ENCODE peak calls at places on chromosomes 4 and X, in nine cellular contexts. N is uterus, C is AG10803, L is PC-9, I is GM06990, D is heart left ventricle, W is spleen, R is stomach, G is esophagus squamous epithelium. M is an unnamed sample.
A peak's percentile ranks its signal among the peaks of the same experiment; 100 is the strongest.

GRCh38 chr4:77045490-77045889 is 30.3 kb downstream of the CCNI start:
- DNase-seq in L (no peak), W (no peak), R (no peak), G (no peak), N (no peak), C (no peak), I (no peak), D (no peak), M (peak; percentile 49)

GRCh38 chr4:94826206-94826605 is 68.5 kb downstream of the BMPR1B start:
- DNase-seq in D (no peak), R (no peak), W (no peak), C (no peak), L (no peak), G (no peak), I (no peak), N (no peak), M (no peak)

GRCh38 chr4:39021631-39022030 is 10.6 kb downstream of the TMEM156 start:
- DNase-seq in G (no peak), C (no peak), D (no peak), W (no peak), I (no peak), R (no peak), N (no peak), L (no peak), M (peak; percentile 44)

GRCh38 chrX:155434906-155435743 is 23.3 kb downstream of the F8A3 start:
- DNase-seq in W (no peak), C (no peak), D (no peak), L (no peak), G (no peak), R (no peak), I (no peak), N (peak; percentile 19), M (no peak)

GRCh38 chr4:96642486-96642885 is 802.6 kb downstream of the PDHA2 start:
- DNase-seq in G (no peak), L (no peak), D (no peak), I (no peak), N (no peak), W (no peak), C (no peak), R (no peak), M (no peak)

GRCh38 chr4:152206185-152206584 is 329.7 kb downstream of the FBXW7 start:
- DNase-seq in D (no peak), L (no peak), I (no peak), G (no peak), N (no peak), R (no peak), W (no peak), C (no peak), M (no peak)

GRCh38 chrX:3550160-3550765 is 163.2 kb downstream of the PRKX start:
- DNase-seq in W (no peak), I (no peak), N (no peak), C (no peak), L (no peak), D (no peak), R (no peak), G (no peak), M (peak; percentile 21)

GRCh38 chrX:134898450-134898849 is 92.3 kb upstream of the SMIM10 start:
- DNase-seq in C (no peak), G (no peak), D (no peak), L (no peak), I (no peak), R (no peak), N (no peak), W (no peak), M (peak; percentile 36)

GRCh38 chr4:124035364-124036036 is 638.9 kb downstream of the SPRY1 start:
- DNase-seq in L (no peak), G (no peak), C (no peak), D (no peak), I (no peak), R (no peak), N (no peak), W (no peak), M (no peak)

GRCh38 chrX:46957299-46957698 is 45.1 kb downstream of the JADE3 start:
- DNase-seq in I (no peak), D (no peak), G (no peak), C (no peak), L (no peak), N (no peak), W (no peak), R (no peak), M (no peak)

GRCh38 chr4:48008021-48008596 is 8.4 kb downstream of the CNGA1 start:
- DNase-seq in R (no peak), W (no peak), G (no peak), D (no peak), N (no peak), L (no peak), I (no peak), C (no peak), M (peak; percentile 18)

GRCh38 chr4:26287748-26288147 is 33.1 kb upstream of the RBPJ start:
- DNase-seq in L (no peak), W (no peak), R (no peak), I (no peak), C (no peak), D (no peak), G (no peak), N (no peak), M (no peak)

GRCh38 chr4:138308421-138308820 is 66.3 kb upstream of the SLC7A11 start:
- DNase-seq in G (no peak), N (no peak), C (peak; percentile 18), R (no peak), I (no peak), W (no peak), D (no peak), L (peak; percentile 72), M (peak; percentile 57)

GRCh38 chr4:38034986-38035882 is 75.0 kb downstream of the PTTG2 start:
- DNase-seq in R (no peak), C (peak; percentile 64), D (no peak), W (no peak), L (peak; percentile 10), I (peak; percentile 29), N (no peak), G (no peak), M (peak; percentile 79)

GRCh38 chr4:27009539-27009938 is 148.9 kb downstream of the STIM2 start:
- DNase-seq in D (no peak), L (no peak), C (peak; percentile 21), N (no peak), G (no peak), W (no peak), R (no peak), I (no peak), M (peak; percentile 14)

GRCh38 chr4:15455290-15455689 is 14.4 kb upstream of the CC2D2A start:
- DNase-seq in L (no peak), R (no peak), G (no peak), W (no peak), C (peak; percentile 86), D (no peak), N (peak; percentile 52), I (no peak), M (peak; percentile 84)

GRCh38 chr4:8589831-8590545 is 2.6 kb upstream of the CPZ start:
- DNase-seq in W (peak; percentile 63), D (no peak), G (no peak), I (no peak), C (peak; percentile 71), N (no peak), L (no peak), R (no peak), M (no peak)

GRCh38 chr4:75512336-75513211 is 1.6 kb downstream of the RCHY1 start:
- DNase-seq in N (no peak), C (peak; percentile 77), W (no peak), I (peak; percentile 25), R (no peak), G (no peak), D (no peak), L (no peak), M (peak; percentile 39)
- H3K4me3 ChIP-seq in N (peak overlapping the region; percentile 96), C (peak overlapping the region; percentile 95), W (peak overlapping the region; percentile 61), I (peak overlapping the region; percentile 64), R (peak overlapping the region; percentile 69), G (peak overlapping the region; percentile 88), D (peak overlapping the region; percentile 53), L (peak overlapping the region; percentile 95), M (peak overlapping the region; percentile 94)

DNA sequence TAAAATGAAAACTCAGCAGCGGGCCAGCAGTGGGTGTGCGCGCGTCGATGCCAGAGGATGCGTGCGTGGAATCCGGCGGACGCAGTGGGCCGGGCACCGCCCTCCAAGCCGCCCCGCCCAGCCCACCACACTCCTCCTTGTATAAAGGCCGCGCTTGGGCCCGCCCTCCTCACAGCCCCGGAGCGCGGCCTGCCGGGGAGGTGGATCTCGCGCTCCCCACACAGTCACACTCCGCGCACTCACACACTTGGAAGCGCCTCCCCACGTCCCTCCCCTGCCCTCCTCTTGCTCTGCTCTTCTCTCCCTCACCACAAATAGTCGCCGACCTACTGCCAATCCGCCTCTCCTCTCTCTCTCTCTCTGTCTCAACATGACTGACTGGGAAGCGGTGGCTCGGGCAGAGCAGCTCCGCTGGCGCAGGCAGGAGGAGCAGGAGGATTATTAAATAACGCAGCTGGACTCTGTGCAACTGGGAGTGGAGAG is at the start of gene CCSER1:
- DNase-seq in G (peak; percentile 25), C (peak; percentile 15), W (peak; percentile 95), N (peak; percentile 68), L (peak; percentile 66), R (peak; percentile 85), D (peak; percentile 78), I (peak; percentile 68), M (peak; percentile 39)
- TF ChIP-seq CTCF in G (no peak), C (no peak), W (no peak), N (no peak), L (no peak), R (no peak), D (no peak), I (no peak), M (no peak)

GRCh38 chrX:17298564-17298963 is 76.4 kb upstream of the NHS start:
- DNase-seq in R (no peak), W (no peak), C (no peak), I (no peak), D (no peak), G (no peak), N (no peak), L (no peak), M (no peak)
- H3K4me3 ChIP-seq in R (no peak overlapping the region), W (no peak overlapping the region), C (peak overlapping the region; percentile 44), I (no peak overlapping the region), D (no peak overlapping the region), G (no peak overlapping the region), N (no peak overlapping the region), L (no peak overlapping the region), M (no peak overlapping the region)

DNA sequence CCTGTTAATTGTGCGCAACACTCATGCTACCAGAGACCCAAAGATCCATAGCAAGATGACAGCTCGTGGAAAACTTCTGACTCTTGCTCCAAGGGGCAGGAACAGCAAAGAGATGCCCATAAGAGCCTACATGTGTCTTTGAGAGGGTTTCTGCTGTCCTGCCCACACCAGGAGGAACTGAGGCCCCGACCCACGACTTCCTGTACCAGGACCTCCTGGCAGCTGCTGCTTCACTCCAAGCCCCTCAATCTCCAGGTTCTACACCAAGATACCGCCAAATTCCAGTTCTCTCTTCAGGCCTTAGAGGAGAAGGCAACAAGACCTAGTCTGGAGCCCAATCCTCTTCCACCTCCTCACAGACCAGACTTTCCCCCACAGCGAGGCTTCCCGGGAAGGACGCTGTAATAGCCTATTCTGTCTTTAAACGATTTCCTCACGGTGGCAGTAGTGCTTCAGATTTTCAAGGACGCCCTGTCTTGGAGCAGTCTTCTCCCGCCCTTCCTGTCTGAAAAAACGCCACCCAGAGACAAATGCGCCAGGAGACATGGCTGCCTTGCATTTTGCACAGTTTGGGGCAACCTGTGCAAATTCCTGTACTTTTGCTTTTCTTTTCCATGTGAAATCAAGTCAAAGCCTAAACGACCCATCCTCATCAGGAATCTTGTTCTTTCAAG is 230.2 kb upstream of the STK26 start:
- DNase-seq in I (peak; percentile 71), D (peak; percentile 46), W (peak; percentile 88), G (peak; percentile 41), L (no peak), R (peak; percentile 89), N (peak; percentile 89), C (peak; percentile 42), M (peak; percentile 34)
- TF ChIP-seq CTCF in I (peak; percentile 28), D (no peak), W (no peak), G (no peak), L (no peak), R (no peak), N (peak; percentile 22), C (no peak), M (no peak)

M was measured in cardiac fibroblast.